ENCODE peak calls at places on chromosomes 16 and 17, in eight cellular contexts. R, T, C, I, L, S, H and W are unnamed samples.

GRCh38 chr17:18182190-18182977 is 1.2 kb upstream of the ALKBH5 start:
- DNase-seq in R (peak), T (no peak), C (no peak), I (peak), L (peak), S (no peak), H (no peak), W (peak)

GRCh38 chr16:2860826-2861567 is 3.0 kb upstream of the PRSS22 start:
- DNase-seq in R (no peak), T (no peak), C (no peak), I (peak), L (no peak), S (no peak), H (no peak), W (no peak)

GRCh38 chr17:79036609-79037008 is 12.6 kb downstream of the C1QTNF1 start:
- DNase-seq in R (no peak), T (no peak), C (no peak), I (no peak), L (no peak), S (no peak), H (no peak), W (no peak)

GRCh38 chr17:77423589-77424451 is 283.1 kb downstream of the SEC14L1 start:
- DNase-seq in R (no peak), T (peak), C (peak), I (no peak), L (peak), S (no peak), H (no peak), W (no peak)

GRCh38 chr16:85249830-85250455 is 137.7 kb upstream of the CIBAR2 start:
- DNase-seq in R (no peak), T (no peak), C (no peak), I (no peak), L (no peak), S (no peak), H (no peak), W (peak)

GRCh38 chr17:83203472-83204221 is 124.2 kb downstream of the METRNL start:
- DNase-seq in R (no peak), T (no peak), C (no peak), I (no peak), L (peak), S (no peak), H (no peak), W (no peak)

GRCh38 chr17:66441012-66441703 is 138.7 kb downstream of the PRKCA start:
- DNase-seq in R (no peak), T (no peak), C (no peak), I (no peak), L (no peak), S (no peak), H (no peak), W (no peak)

GRCh38 chr17:39001703-39002637 is 34.8 kb upstream of the FBXO47 start:
- DNase-seq in R (peak), T (no peak), C (no peak), I (no peak), L (peak), S (no peak), H (no peak), W (no peak)

GRCh38 chr17:7888184-7888920 is at the start of gene CHD3:
- DNase-seq in R (peak), T (no peak), C (no peak), I (peak), L (no peak), S (peak), H (no peak), W (peak)

GRCh38 chr17:44219126-44219635 is 294 bp downstream of the UBTF start:
- DNase-seq in R (peak), T (peak), C (peak), I (peak), L (peak), S (no peak), H (no peak), W (no peak)

GRCh38 chr16:86956437-86956836 is 360.8 kb downstream of the C16orf95 start:
- DNase-seq in R (no peak), T (no peak), C (no peak), I (peak), L (no peak), S (no peak), H (no peak), W (no peak)

GRCh38 chr17:67435122-67435521 is 58.0 kb downstream of the PITPNC1 start:
- DNase-seq in R (peak), T (no peak), C (no peak), I (peak), L (no peak), S (no peak), H (no peak), W (no peak)

GRCh38 chr16:67430504-67431076 is 331 bp upstream of the HSD11B2 start:
- DNase-seq in R (no peak), T (no peak), C (peak), I (peak), L (peak), S (peak), H (no peak), W (peak)

GRCh38 chr17:43832976-43833829 is at the start of gene MPP3:
- DNase-seq in R (peak), T (no peak), C (peak), I (peak), L (peak), S (peak), H (no peak), W (peak)

GRCh38 chr16:80804061-80804450 is 342 bp downstream of the CDYL2 start:
- DNase-seq in R (peak), T (no peak), C (no peak), I (peak), L (peak), S (no peak), H (peak), W (peak)

GRCh38 chr16:56999409-57000270 is 10.3 kb downstream of the NLRC5 start:
- DNase-seq in R (no peak), T (no peak), C (no peak), I (no peak), L (no peak), S (no peak), H (no peak), W (no peak)

GRCh38 chr17:45061606-45062205 is 589 bp downstream of the NMT1 start:
- DNase-seq in R (no peak), T (no peak), C (peak), I (no peak), L (no peak), S (no peak), H (no peak), W (no peak)

GRCh38 chr17:52227926-52228325 is 69.4 kb upstream of the CA10 start:
- DNase-seq in R (no peak), T (no peak), C (no peak), I (no peak), L (no peak), S (no peak), H (no peak), W (no peak)

GRCh38 chr16:29306953-29307597 is 99.4 kb downstream of the NPIPB11 start:
- DNase-seq in R (no peak), T (no peak), C (no peak), I (no peak), L (no peak), S (no peak), H (no peak), W (no peak)

GRCh38 chr17:17700251-17700969 is 19.2 kb downstream of the RAI1 start:
- DNase-seq in R (peak), T (no peak), C (no peak), I (no peak), L (no peak), S (no peak), H (no peak), W (peak)

GRCh38 chr17:81429353-81429774 is 34.1 kb downstream of the BAHCC1 start:
- DNase-seq in R (peak), T (peak), C (peak), I (no peak), L (peak), S (peak), H (no peak), W (no peak)